ENCODE peak calls at places on chromosomes 13 and 19, in six cellular contexts. Z is left ventricle myocardium superior; F is dermis blood vessel endothelial cell; E is Ammon's horn; L is CD4-positive, CD25-positive, alpha-beta regulatory T cell; G is colonic mucosa. N is an unnamed sample.

GRCh38 chr13:91174886-91175501 is 172.5 kb upstream of the MIR17HG start:
- DNase-seq in Z (peak; percentile 28), F (no peak), E (no peak), L (no peak), G (no peak), N (no peak)

GRCh38 chr19:5695649-5696195 is 5.6 kb downstream of the RPL36 start:
- DNase-seq in Z (no peak), F (no peak), E (no peak), L (no peak), G (no peak), N (no peak)

GRCh38 chr13:57632276-57633140 is 964 bp downstream of the PCDH17 start:
- DNase-seq in Z (peak; percentile 37), F (no peak), E (peak; percentile 45), L (peak; percentile 4), G (no peak), N (no peak)

GRCh38 chr13:110106726-110107125 is 200.2 kb downstream of the COL4A1 start:
- DNase-seq in Z (peak; percentile 86), F (no peak), E (peak; percentile 68), L (no peak), G (no peak), N (peak; percentile 75)

GRCh38 chr19:931860-932646 is 6.2 kb downstream of the ARID3A start:
- DNase-seq in Z (no peak), F (no peak), E (no peak), L (no peak), G (no peak), N (no peak)

GRCh38 chr13:90416938-90417337 is 930.5 kb upstream of the MIR17HG start:
- DNase-seq in Z (no peak), F (no peak), E (no peak), L (no peak), G (no peak), N (no peak)

GRCh38 chr19:801861-802496 is 4.7 kb downstream of the PTBP1 start:
- DNase-seq in Z (peak; percentile 67), F (peak; percentile 84), E (no peak), L (no peak), G (no peak), N (no peak)

GRCh38 chr19:2167896-2168618 is 4.3 kb downstream of the DOT1L start:
- DNase-seq in Z (peak; percentile 86), F (peak; percentile 69), E (peak; percentile 74), L (peak; percentile 16), G (peak; percentile 47), N (peak; percentile 81)

GRCh38 chr19:23401086-23401485 is 5.8 kb upstream of the ZNF91 start:
- DNase-seq in Z (no peak), F (no peak), E (no peak), L (no peak), G (no peak), N (no peak)

GRCh38 chr13:89407357-89407756 is 1736.2 kb downstream of the SLITRK5 start:
- DNase-seq in Z (no peak), F (no peak), E (no peak), L (no peak), G (no peak), N (no peak)

GRCh38 chr19:14112809-14113385 is 4.7 kb downstream of the PRKACA start:
- DNase-seq in Z (peak; percentile 69), F (peak; percentile 36), E (no peak), L (no peak), G (no peak), N (peak; percentile 64)

GRCh38 chr19:18457478-18458331 is 19.8 kb upstream of the ISYNA1 start:
- DNase-seq in Z (no peak), F (no peak), E (no peak), L (no peak), G (no peak), N (no peak)

GRCh38 chr13:39942901-39943273 is 287.4 kb downstream of the COG6 start:
- DNase-seq in Z (peak; percentile 73), F (peak; percentile 88), E (peak; percentile 52), L (peak; percentile 77), G (peak; percentile 59), N (peak; percentile 46)

GRCh38 chr13:112893570-112894422 is 75.2 kb upstream of the MCF2L start:
- DNase-seq in Z (peak; percentile 53), F (peak; percentile 26), E (no peak), L (peak; percentile 27), G (peak; percentile 61), N (no peak)

GRCh38 chr19:3132971-3133792 is 2.7 kb upstream of the GNA15 start:
- DNase-seq in Z (peak; percentile 65), F (no peak), E (peak; percentile 72), L (peak; percentile 75), G (no peak), N (no peak)

GRCh38 chr13:37681295-37682032 is 82.9 kb upstream of the POSTN start:
- DNase-seq in Z (no peak), F (peak; percentile 41), E (peak; percentile 16), L (no peak), G (no peak), N (no peak)

GRCh38 chr13:57935965-57936364 is 304.4 kb downstream of the PCDH17 start:
- DNase-seq in Z (no peak), F (no peak), E (no peak), L (no peak), G (no peak), N (no peak)

GRCh38 chr19:3211191-3211590 is 13.3 kb upstream of the CELF5 start:
- DNase-seq in Z (no peak), F (no peak), E (no peak), L (no peak), G (no peak), N (no peak)

N was measured in left ventricle myocardium inferior.